ENCODE peak calls at places on chromosomes 11 and 22, in nine cellular contexts. V is ovary; Q is body of pancreas; D is pancreas; P is CD8-positive, alpha-beta memory T cell; U is CD4-positive, alpha-beta memory T cell; B is CD8-positive, alpha-beta T cell; I is tibial artery; A is aorta. N is an unnamed sample.

GRCh38 chr11:39459606-39460005 is 1999.8 kb downstream of the LRRC4C start:
- DNase-seq in D (no peak), Q (no peak), A (no peak), P (no peak), V (no peak), U (no peak), I (no peak), B (no peak), N (no peak)

GRCh38 chr22:32920032-32920628 is 118.6 kb downstream of the TIMP3 start:
- DNase-seq in B (no peak), Q (peak; percentile 15), P (no peak), V (peak; percentile 66), U (no peak), A (peak; percentile 54), D (no peak), I (peak; percentile 81), N (no peak)

GRCh38 chr11:76835928-76836612 is 24.6 kb upstream of the ACER3 start:
- DNase-seq in P (no peak), Q (peak; percentile 53), I (peak; percentile 61), V (no peak), B (no peak), U (no peak), A (peak; percentile 59), D (no peak), N (no peak)

GRCh38 chr11:45168366-45169130 is 22.1 kb downstream of the PRDM11 start:
- DNase-seq in B (no peak), Q (no peak), D (peak; percentile 19), P (no peak), V (no peak), U (no peak), A (no peak), I (no peak), N (no peak)

GRCh38 chr11:113906038-113906437 is 1.4 kb downstream of the HTR3B start:
- DNase-seq in D (no peak), Q (peak; percentile 37), P (no peak), A (no peak), U (no peak), V (no peak), I (no peak), B (no peak), N (no peak)

GRCh38 chr11:123481647-123482046 is 51.6 kb downstream of the GRAMD1B start:
- DNase-seq in I (no peak), D (no peak), Q (no peak), A (no peak), V (no peak), B (no peak), P (no peak), U (no peak), N (no peak)

GRCh38 chr11:122634507-122634906 is 21.0 kb upstream of the UBASH3B start:
- DNase-seq in A (no peak), V (no peak), Q (no peak), B (no peak), U (no peak), I (no peak), P (no peak), D (no peak), N (no peak)

GRCh38 chr11:19187880-19188279 is 13.9 kb downstream of the CSRP3 start:
- DNase-seq in B (no peak), V (no peak), P (no peak), I (no peak), A (no peak), U (no peak), Q (no peak), D (no peak), N (no peak)

GRCh38 chr22:34966980-34967379 is 99.0 kb upstream of the ISX start:
- DNase-seq in B (no peak), V (no peak), A (no peak), P (no peak), U (no peak), D (no peak), I (no peak), Q (no peak), N (no peak)

GRCh38 chr11:27945323-27945722 is 162.6 kb downstream of the KIF18A start:
- DNase-seq in D (no peak), U (no peak), V (no peak), B (no peak), P (no peak), A (no peak), Q (no peak), I (no peak), N (no peak)

GRCh38 chr11:2211113-2211971 is 39.7 kb upstream of the TH start:
- DNase-seq in V (peak; percentile 4), P (no peak), U (no peak), Q (peak; percentile 67), A (no peak), I (peak; percentile 11), B (no peak), D (peak; percentile 89), N (no peak)

GRCh38 chr11:134583397-134583990 is 171.5 kb upstream of the B3GAT1 start:
- DNase-seq in P (no peak), I (no peak), U (no peak), V (no peak), D (no peak), Q (no peak), B (no peak), A (no peak), N (no peak)

GRCh38 chr22:47062126-47062525 is 299.7 kb downstream of the TBC1D22A start:
- DNase-seq in Q (peak; percentile 44), D (peak; percentile 68), B (no peak), I (no peak), A (no peak), P (no peak), U (no peak), V (no peak), N (no peak)

GRCh38 chr11:77677138-77677537 is 39.5 kb upstream of the CLNS1A start:
- DNase-seq in U (no peak), D (no peak), B (no peak), P (no peak), V (no peak), Q (no peak), I (no peak), A (no peak), N (no peak)

GRCh38 chr11:85663080-85663729 is 1.7 kb downstream of the CREBZF start:
- DNase-seq in U (peak; percentile 40), B (no peak), A (no peak), V (no peak), I (no peak), Q (no peak), P (no peak), D (no peak), N (no peak)

GRCh38 chr11:88414981-88415391 is 77.5 kb upstream of the CTSC start:
- DNase-seq in P (no peak), I (no peak), B (no peak), D (no peak), U (peak; percentile 62), A (no peak), V (no peak), Q (no peak), N (no peak)

GRCh38 chr11:111402411-111402810 is 23.3 kb upstream of the POU2AF1 start:
- DNase-seq in I (no peak), P (no peak), Q (peak; percentile 45), B (no peak), D (no peak), V (no peak), U (no peak), A (no peak), N (no peak)

GRCh38 chr11:28106351-28107043 is 1.5 kb downstream of the KIF18A start:
- DNase-seq in B (no peak), Q (no peak), D (no peak), I (no peak), A (no peak), V (no peak), P (no peak), U (no peak), N (no peak)

GRCh38 chr22:21775061-21775460 is 39.5 kb upstream of the YPEL1 start:
- DNase-seq in I (no peak), D (no peak), A (no peak), B (no peak), V (no peak), P (no peak), U (no peak), Q (no peak), N (no peak)

GRCh38 chr11:103662880-103663279 is 373.6 kb upstream of the DDI1 start:
- DNase-seq in B (no peak), A (peak; percentile 45), I (no peak), Q (no peak), U (no peak), V (no peak), D (no peak), P (no peak), N (no peak)

GRCh38 chr11:69828971-69829344 is 9.7 kb upstream of the FGF3 start:
- DNase-seq in I (no peak), P (no peak), B (no peak), U (no peak), D (no peak), V (no peak), A (peak; percentile 9), Q (no peak), N (no peak)

GRCh38 chr22:23071163-23072034 is 1.1 kb downstream of the GNAZ start:
- DNase-seq in B (no peak), D (peak; percentile 76), I (no peak), A (peak; percentile 40), Q (no peak), P (no peak), U (no peak), V (no peak), N (no peak)

GRCh38 chr11:119684361-119685072 is 44.5 kb downstream of the NECTIN1 start:
- DNase-seq in B (no peak), P (no peak), A (no peak), V (no peak), U (no peak), Q (no peak), D (no peak), I (no peak), N (no peak)
- H3K4me1 ChIP-seq in B (peaks cover 16% of the 10 kb centered on the region), P (no peaks in the 10 kb centered on the region), A (no peaks in the 10 kb centered on the region), V (peaks cover 2% of the 10 kb centered on the region), U (peaks cover 9% of the 10 kb centered on the region), Q (peaks cover 29% of the 10 kb centered on the region), D (peaks cover 5% of the 10 kb centered on the region), I (peaks cover 3% of the 10 kb centered on the region), N (no peaks in the 10 kb centered on the region)

GRCh38 chr22:38172016-38172431 is 9.6 kb downstream of the PLA2G6 start:
- DNase-seq in A (no peak), D (no peak), P (no peak), U (no peak), I (no peak), V (no peak), Q (no peak), B (no peak), N (no peak)
- H3K27ac ChIP-seq in A (no peak overlapping the region), D (no peak overlapping the region), P (no peak overlapping the region), U (no peak overlapping the region), I (no peak overlapping the region), V (no peak overlapping the region), Q (peak overlapping the region; percentile 68), B (no peak overlapping the region), N (no peak overlapping the region)

GRCh38 chr22:41528132-41528766 is 16.0 kb downstream of the POLR3H start:
- DNase-seq in U (no peak), I (no peak), D (no peak), V (no peak), B (no peak), Q (no peak), P (no peak), A (no peak), N (no peak)
- H3K36me3 ChIP-seq in U (peaks cover 59% of the 10 kb centered on the region), I (peaks cover 83% of the 10 kb centered on the region), D (peaks cover 6% of the 10 kb centered on the region), V (no peaks in the 10 kb centered on the region), B (peaks cover 75% of the 10 kb centered on the region), Q (peaks cover 29% of the 10 kb centered on the region), P (peaks cover 20% of the 10 kb centered on the region), A (no peaks in the 10 kb centered on the region), N (peaks cover 70% of the 10 kb centered on the region)

DNA sequence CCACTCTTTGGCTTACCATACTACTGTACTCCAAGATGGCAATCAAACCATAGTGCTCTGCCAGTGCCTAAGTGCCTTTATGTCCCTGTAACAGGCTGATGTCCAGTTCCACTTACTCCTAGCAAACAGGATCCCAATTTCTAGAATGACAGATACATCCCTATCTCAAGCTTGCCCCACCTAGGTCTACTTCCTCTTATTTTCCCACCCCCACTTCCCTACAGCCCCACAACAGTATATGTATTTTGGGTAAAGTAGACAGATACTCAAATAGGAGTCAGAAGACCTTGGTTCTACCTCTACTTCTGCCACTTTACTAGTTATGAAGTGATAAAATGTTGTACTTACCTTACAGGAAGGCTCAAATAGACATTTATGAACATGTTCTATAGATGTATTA is 24.1 kb downstream of the SIK3 start:
- DNase-seq in Q (no peak), U (no peak), I (no peak), A (no peak), B (no peak), V (no peak), D (no peak), P (no peak), N (no peak)
- H3K4me1 ChIP-seq in Q (peaks cover 61% of the 10 kb centered on the region), U (peaks cover 67% of the 10 kb centered on the region), I (peaks cover 35% of the 10 kb centered on the region), A (peaks cover 8% of the 10 kb centered on the region), B (peaks cover 33% of the 10 kb centered on the region), V (peaks cover 9% of the 10 kb centered on the region), D (peaks cover 30% of the 10 kb centered on the region), P (peaks cover 43% of the 10 kb centered on the region), N (peaks cover 27% of the 10 kb centered on the region)